ENCODE peak calls at places on chromosomes 4 and X, in seven cellular contexts. K is HepG2, B is SK-N-SH, W is HCT116, C is K562, Z is GM12878, L is H1. Y is an unnamed sample.

GRCh38 chrX:64850371-64851082 is 125.7 kb downstream of the ZC4H2 start:
- DNase-seq in K (no peak), B (no peak), W (no peak), C (no peak), Z (no peak), L (no peak), Y (no peak)

GRCh38 chr4:53777244-53777984 is 186.1 kb upstream of the LNX1 start:
- DNase-seq in K (no peak), B (no peak), W (no peak), C (no peak), Z (no peak), L (no peak), Y (no peak)

GRCh38 chr4:174540175-174540574 is 17.9 kb upstream of the HPGD start:
- DNase-seq in K (no peak), B (no peak), W (no peak), C (no peak), Z (no peak), L (no peak), Y (no peak)

GRCh38 chrX:111254896-111255693 is 15.2 kb downstream of the CAPN6 start:
- DNase-seq in K (no peak), B (no peak), W (no peak), C (no peak), Z (no peak), L (no peak), Y (no peak)

GRCh38 chr4:180116840-180117239 is 2126.4 kb upstream of the TENM3 start:
- DNase-seq in K (no peak), B (no peak), W (no peak), C (no peak), Z (no peak), L (no peak), Y (no peak)

GRCh38 chr4:156963419-156963818 is 8.2 kb downstream of the PDGFC start:
- DNase-seq in K (no peak), B (no peak), W (no peak), C (no peak), Z (no peak), L (no peak), Y (no peak)

GRCh38 chr4:138218976-138219375 is 23.2 kb downstream of the SLC7A11 start:
- DNase-seq in K (no peak), B (no peak), W (no peak), C (no peak), Z (no peak), L (no peak), Y (no peak)

GRCh38 chr4:3323071-3323481 is 30.3 kb downstream of the RGS12 start:
- DNase-seq in K (peak; percentile 60), B (no peak), W (no peak), C (no peak), Z (no peak), L (no peak), Y (no peak)

GRCh38 chrX:9566150-9566621 is 101.3 kb downstream of the TBL1X start:
- DNase-seq in K (peak; percentile 65), B (no peak), W (peak; percentile 32), C (no peak), Z (no peak), L (no peak), Y (no peak)

GRCh38 chrX:110846071-110846470 is 50.5 kb upstream of the CHRDL1 start:
- DNase-seq in K (no peak), B (no peak), W (no peak), C (no peak), Z (no peak), L (no peak), Y (no peak)

GRCh38 chr4:139115226-139115625 is 61.8 kb downstream of the ELF2 start:
- DNase-seq in K (no peak), B (no peak), W (no peak), C (no peak), Z (no peak), L (no peak), Y (no peak)

GRCh38 chr4:108366716-108367115 is 198.0 kb upstream of the LEF1 start:
- DNase-seq in K (no peak), B (no peak), W (no peak), C (no peak), Z (no peak), L (no peak), Y (no peak)

GRCh38 chr4:157674699-157675098 is 454.2 kb downstream of the GRIA2 start:
- DNase-seq in K (no peak), B (no peak), W (no peak), C (no peak), Z (no peak), L (no peak), Y (no peak)

GRCh38 chr4:8050555-8051206 is 107.9 kb downstream of the ABLIM2 start:
- DNase-seq in K (peak; percentile 92), B (peak; percentile 88), W (no peak), C (peak; percentile 29), Z (no peak), L (peak; percentile 70), Y (no peak)

GRCh38 chr4:139670765-139671164 is 5.1 kb downstream of the MGST2 start:
- DNase-seq in K (no peak), B (no peak), W (no peak), C (no peak), Z (no peak), L (no peak), Y (no peak)

GRCh38 chr4:146165840-146166239 is 9.7 kb upstream of the LSM6 start:
- DNase-seq in K (no peak), B (no peak), W (no peak), C (no peak), Z (no peak), L (no peak), Y (no peak)

GRCh38 chr4:55127521-55127920 is 2.1 kb upstream of the KDR start:
- DNase-seq in K (no peak), B (no peak), W (no peak), C (no peak), Z (no peak), L (no peak), Y (no peak)

GRCh38 chrX:15973299-15973698 is 118.7 kb upstream of the AP1S2 start:
- DNase-seq in K (peak; percentile 16), B (peak; percentile 12), W (peak; percentile 21), C (peak; percentile 61), Z (peak; percentile 26), L (no peak), Y (peak; percentile 28)
- TF ChIP-seq SIN3A in K (no peak), B (no peak), W (no peak), C (no peak), Z (no peak), L (no peak), Y (no peak)

GRCh38 chr4:113064244-113064643 is 14.8 kb downstream of the ANK2 start:
- DNase-seq in K (peak; percentile 16), B (no peak), W (no peak), C (no peak), Z (no peak), L (peak; percentile 70), Y (no peak)
- TF ChIP-seq CTCF in K (no peak), B (no peak), W (no peak), C (no peak), Z (no peak), L (no peak), Y (no peak)

DNA sequence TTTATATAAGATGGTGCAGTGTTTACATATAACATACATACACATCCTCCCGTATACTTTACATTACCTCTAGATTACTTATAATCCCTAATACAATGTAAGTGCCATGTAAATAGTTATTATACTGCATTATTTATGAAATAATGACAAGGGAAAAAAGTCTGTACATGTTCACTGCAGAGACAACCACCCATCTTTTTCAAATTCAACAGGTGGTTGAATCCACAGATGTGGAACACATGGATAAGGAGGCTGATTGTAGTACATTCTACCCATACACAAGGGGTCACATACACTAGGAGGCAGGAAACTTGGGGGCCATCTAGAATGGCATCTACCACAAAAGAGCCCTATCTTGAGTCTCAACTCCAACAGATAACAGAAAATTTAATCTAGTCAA is 3.4 kb upstream of the IDS start:
- DNase-seq in K (no peak), B (no peak), W (no peak), C (no peak), Z (no peak), L (no peak), Y (no peak)
- H3K4me1 ChIP-seq in K (peaks cover 26% of the 10 kb centered on the region), B (peaks cover 2% of the 10 kb centered on the region), W (peaks cover 11% of the 10 kb centered on the region), C (peaks cover 17% of the 10 kb centered on the region), Z (peaks cover 4% of the 10 kb centered on the region), L (no peaks in the 10 kb centered on the region), Y (peaks cover 7% of the 10 kb centered on the region)

DNA sequence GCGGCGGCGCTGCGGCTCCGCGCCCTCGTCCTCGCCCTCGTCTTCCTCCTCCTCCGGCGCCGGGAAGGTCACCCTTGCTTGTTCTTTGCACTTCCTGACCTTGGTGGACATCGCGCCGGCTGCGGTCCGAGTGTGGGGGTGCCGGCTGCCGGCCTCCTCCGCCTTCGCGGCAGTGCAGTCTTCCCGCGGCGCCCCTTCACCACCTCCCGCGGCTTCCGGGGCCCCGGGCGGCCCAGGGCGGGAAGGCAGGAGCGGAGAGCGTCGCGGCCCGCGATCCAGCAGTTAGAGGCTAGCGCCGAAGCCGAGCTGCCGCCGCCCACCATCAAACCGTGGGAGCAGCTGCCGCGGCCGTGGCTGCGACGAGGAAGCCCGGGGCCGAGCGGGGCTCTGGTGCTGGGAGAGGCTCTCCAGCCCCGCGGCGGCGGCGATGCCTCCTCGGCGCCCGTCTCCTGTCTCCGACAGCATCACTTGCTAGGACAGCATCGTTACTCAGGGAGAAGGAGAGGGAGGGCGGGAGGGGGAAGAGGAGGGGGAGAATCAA is at the start of gene TRPC3:
- DNase-seq in K (no peak), B (peak; percentile 69), W (no peak), C (peak; percentile 28), Z (no peak), L (peak; percentile 72), Y (no peak)
- TF ChIP-seq SIN3A in K (no peak), B (no peak), W (no peak), C (no peak), Z (no peak), L (no peak), Y (no peak)

DNA sequence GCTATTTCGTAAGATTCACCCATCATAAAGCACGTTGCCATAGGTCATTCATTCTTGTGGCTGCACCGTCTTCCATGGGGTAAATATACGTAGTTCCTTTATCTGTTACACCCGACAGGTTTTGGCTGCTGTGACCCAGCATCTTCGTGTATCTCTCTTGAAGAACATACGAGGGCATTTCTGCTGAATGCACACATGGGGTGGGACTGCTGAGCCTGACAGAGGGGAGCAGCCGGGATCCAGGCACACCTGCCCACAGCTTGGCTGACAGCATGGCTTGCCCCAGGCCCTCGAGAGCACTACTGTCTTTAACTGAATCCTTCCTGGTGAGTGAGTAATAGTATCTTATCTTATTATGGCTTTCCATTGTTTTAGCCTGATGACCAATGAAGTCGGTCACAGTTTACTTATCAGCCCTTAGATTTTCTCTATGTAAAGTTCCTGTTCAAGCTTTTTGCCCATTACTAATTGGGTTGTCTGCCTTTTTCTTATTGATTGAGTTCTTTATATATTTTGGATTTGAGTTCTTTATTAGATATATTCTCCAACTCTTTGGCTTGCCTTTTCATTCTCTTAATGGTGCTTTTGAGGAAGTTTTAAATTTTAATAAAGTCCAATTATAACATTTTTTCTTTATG is 45.0 kb upstream of the MXD4 start:
- DNase-seq in K (no peak), B (no peak), W (no peak), C (no peak), Z (no peak), L (no peak), Y (no peak)
- TF ChIP-seq CTCF in K (no peak), B (no peak), W (no peak), C (no peak), Z (no peak), L (no peak), Y (no peak)

GRCh38 chr4:158821228-158822009 is 52.6 kb downstream of the FNIP2 start:
- DNase-seq in K (no peak), B (no peak), W (no peak), C (no peak), Z (no peak), L (no peak), Y (no peak)
- H3K4me1 ChIP-seq in K (peaks cover 100% of the 10 kb centered on the region), B (peaks cover 25% of the 10 kb centered on the region), W (no peaks in the 10 kb centered on the region), C (peaks cover 48% of the 10 kb centered on the region), Z (peaks cover 20% of the 10 kb centered on the region), L (no peaks in the 10 kb centered on the region), Y (peaks cover 27% of the 10 kb centered on the region)